ENCODE peak calls at places on chromosome 4, in four cellular contexts. X, U, N and Q are unnamed samples.
A peak's percentile ranks its signal among the peaks of the same experiment; 100 is the strongest.

GRCh38 chr4:176885224-176885623 is 92.5 kb upstream of the VEGFC start:
- DNase-seq in X (no peak), U (no peak), N (no peak), Q (no peak)

GRCh38 chr4:185112104-185112503 is 31.0 kb upstream of the SLC25A4 start:
- DNase-seq in X (peak; percentile 58), U (no peak), N (no peak), Q (no peak)

GRCh38 chr4:94334962-94335361 is 7.7 kb downstream of the HPGDS start:
- DNase-seq in X (no peak), U (no peak), N (no peak), Q (no peak)

GRCh38 chr4:97867557-97868091 is 275.7 kb downstream of the STPG2 start:
- DNase-seq in X (no peak), U (no peak), N (no peak), Q (no peak)

GRCh38 chr4:26069218-26069617 is 155.2 kb downstream of the SMIM20 start:
- DNase-seq in X (no peak), U (no peak), N (no peak), Q (no peak)

GRCh38 chr4:176191974-176192373 is 3.4 kb downstream of the SPATA4 start:
- DNase-seq in X (no peak), U (no peak), N (no peak), Q (no peak)

GRCh38 chr4:42568610-42569207 is 88.2 kb downstream of the ATP8A1 start:
- DNase-seq in X (peak; percentile 69), U (peak; percentile 72), N (peak; percentile 72), Q (no peak)

GRCh38 chr4:83852085-83852451 is 316.2 kb downstream of the GPAT3 start:
- DNase-seq in X (no peak), U (no peak), N (no peak), Q (no peak)

GRCh38 chr4:128393111-128393704 is 105.6 kb upstream of the PGRMC2 start:
- DNase-seq in X (no peak), U (no peak), N (no peak), Q (no peak)

GRCh38 chr4:10296730-10297129 is 160.5 kb downstream of the ZNF518B start:
- DNase-seq in X (peak; percentile 29), U (no peak), N (no peak), Q (no peak)

GRCh38 chr4:88177981-88178632 is 19.7 kb upstream of the ABCG2 start:
- DNase-seq in X (no peak), U (peak; percentile 24), N (no peak), Q (no peak)

GRCh38 chr4:686371-687040 is 2.4 kb downstream of the SLC49A3 start:
- DNase-seq in X (no peak), U (no peak), N (peak; percentile 69), Q (peak; percentile 71)

GRCh38 chr4:146333187-146333894 is 119.0 kb downstream of the REELD1 start:
- DNase-seq in X (no peak), U (peak; percentile 10), N (no peak), Q (no peak)

GRCh38 chr4:12446237-12446636 is 1017.5 kb upstream of the HS3ST1 start:
- DNase-seq in X (no peak), U (no peak), N (no peak), Q (no peak)

GRCh38 chr4:164926301-164926700 is 49.3 kb downstream of the APELA start:
- DNase-seq in X (no peak), U (no peak), N (no peak), Q (no peak)

GRCh38 chr4:173420324-173420752 is 21.4 kb upstream of the SCRG1 start:
- DNase-seq in X (no peak), U (no peak), N (no peak), Q (no peak)

GRCh38 chr4:76744253-76744921 is 153.6 kb downstream of the SOWAHB start:
- DNase-seq in X (no peak), U (no peak), N (no peak), Q (no peak)

GRCh38 chr4:12729384-12729783 is 754.8 kb downstream of the RAB28 start:
- DNase-seq in X (no peak), U (no peak), N (no peak), Q (no peak)

GRCh38 chr4:28565434-28565833 is 1704.8 kb downstream of the STIM2 start:
- DNase-seq in X (no peak), U (no peak), N (no peak), Q (no peak)

GRCh38 chr4:24867766-24868296 is 45.0 kb downstream of the CCDC149 start:
- DNase-seq in X (no peak), U (no peak), N (no peak), Q (no peak)

DNA sequence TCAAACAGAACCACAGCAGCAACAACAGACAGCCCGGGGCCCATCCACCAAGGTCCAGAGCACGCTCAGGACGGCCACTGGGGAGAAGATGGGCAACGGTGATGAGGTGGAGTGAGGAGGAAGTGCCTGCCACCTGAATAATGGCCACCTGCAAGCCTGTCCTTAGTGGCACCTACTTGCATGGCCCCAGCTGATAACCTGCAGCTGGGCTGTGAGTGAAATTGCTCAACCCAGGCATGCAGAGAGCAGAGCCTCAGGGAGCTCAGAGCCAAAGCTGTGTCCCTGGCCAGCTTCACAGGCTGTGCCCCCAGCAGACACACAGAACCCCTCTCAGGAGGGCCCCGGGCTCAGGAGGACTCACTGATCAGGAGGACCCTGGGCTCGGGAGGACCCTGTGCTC is 102.4 kb upstream of the ADRA2C start:
- DNase-seq in X (no peak), U (no peak), N (no peak), Q (no peak)
- TF ChIP-seq POLR2A in X (no peak), U (no peak), N (no peak), Q (no peak)

GRCh38 chr4:41268024-41268423 is 11.3 kb downstream of the UCHL1 start:
- DNase-seq in X (no peak), U (peak; percentile 17), N (no peak), Q (no peak)

GRCh38 chr4:41268721-41269517 is 12.2 kb downstream of the UCHL1 start:
- DNase-seq in X (no peak), U (no peak), N (no peak), Q (no peak)

GRCh38 chr4:41262198-41262597 is 5.5 kb downstream of the UCHL1 start:
- DNase-seq in X (no peak), U (no peak), N (no peak), Q (no peak)

GRCh38 chr4:41260315-41260714 is 3.6 kb downstream of the UCHL1 start:
- DNase-seq in X (no peak), U (no peak), N (no peak), Q (no peak)

GRCh38 chr4:41264212-41264611 is 7.5 kb downstream of the UCHL1 start:
- DNase-seq in X (no peak), U (no peak), N (no peak), Q (no peak)
- TF ChIP-seq POLR2AphosphoS5 in X (no peak), U (no peak), N (no peak), Q (no peak)

GRCh38 chr4:154456240-154456639 is 35.4 kb downstream of the DCHS2 start:
- DNase-seq in X (no peak), U (no peak), N (no peak), Q (no peak)
- TF ChIP-seq EP300 in X (no peak), U (no peak), N (no peak), Q (no peak)

GRCh38 chr4:47914219-47914925 is at the start of gene NFXL1:
- DNase-seq in X (peak; percentile 97), U (peak; percentile 98), N (peak; percentile 99), Q (peak; percentile 98)
- TF ChIP-seq POLR2A in X (no peak), U (peak; percentile 87), N (peak; percentile 74), Q (no peak)

GRCh38 chr4:140851804-140852203 is 95.6 kb upstream of the TBC1D9 start:
- DNase-seq in X (no peak), U (no peak), N (no peak), Q (no peak)
- TF ChIP-seq POLR2AphosphoS5 in X (no peak), U (no peak), N (no peak), Q (no peak)